ENCODE peak calls at places on chromosomes 6 and 20, in five cellular contexts. One of them, this sample, is unnamed.

GRCh38 chr6:2110504-2110903 is 134.9 kb downstream of the GMDS start:
- DNase-seq in cardiac fibroblast: peak; percentile 58
- DNase-seq in endothelial cell: no peak
- DNase-seq in GM04503: no peak
- DNase-seq in fibroblast of pulmonary artery: peak; percentile 29
- DNase-seq in this sample: no peak

GRCh38 chr6:91097316-91097878 is 510.5 kb upstream of the MAP3K7 start:
- DNase-seq in cardiac fibroblast: no peak
- DNase-seq in endothelial cell: no peak
- DNase-seq in GM04503: no peak
- DNase-seq in fibroblast of pulmonary artery: peak; percentile 6
- DNase-seq in this sample: no peak

GRCh38 chr6:144007455-144007778 is 642 bp downstream of the PLAGL1 start:
- DNase-seq in cardiac fibroblast: peak; percentile 28
- DNase-seq in endothelial cell: no peak
- DNase-seq in GM04503: no peak
- DNase-seq in fibroblast of pulmonary artery: no peak
- DNase-seq in this sample: no peak

GRCh38 chr20:61948586-61949362 is 116.9 kb downstream of the TAF4 start:
- DNase-seq in cardiac fibroblast: no peak
- DNase-seq in endothelial cell: no peak
- DNase-seq in GM04503: no peak
- DNase-seq in fibroblast of pulmonary artery: no peak
- DNase-seq in this sample: peak; percentile 47

GRCh38 chr6:33316603-33317417 is 734 bp downstream of the ZBTB22 start:
- DNase-seq in cardiac fibroblast: no peak
- DNase-seq in endothelial cell: no peak
- DNase-seq in GM04503: no peak
- DNase-seq in fibroblast of pulmonary artery: no peak
- DNase-seq in this sample: peak; percentile 87

GRCh38 chr20:41330343-41330720 is 10.3 kb upstream of the LPIN3 start:
- DNase-seq in cardiac fibroblast: peak; percentile 64
- DNase-seq in endothelial cell: no peak
- DNase-seq in GM04503: no peak
- DNase-seq in fibroblast of pulmonary artery: no peak
- DNase-seq in this sample: no peak

GRCh38 chr6:42224222-42225042 is 6.8 kb upstream of the MRPS10 start:
- DNase-seq in cardiac fibroblast: peak; percentile 95
- DNase-seq in endothelial cell: no peak
- DNase-seq in GM04503: peak; percentile 58
- DNase-seq in fibroblast of pulmonary artery: peak; percentile 65
- DNase-seq in this sample: no peak

GRCh38 chr6:113858067-113858604 is 991 bp downstream of the MARCKS start:
- DNase-seq in cardiac fibroblast: peak; percentile 67
- DNase-seq in endothelial cell: peak; percentile 22
- DNase-seq in GM04503: no peak
- DNase-seq in fibroblast of pulmonary artery: peak; percentile 52
- DNase-seq in this sample: peak; percentile 85

GRCh38 chr20:44765647-44766367 is 20.1 kb downstream of the KCNK15 start:
- DNase-seq in cardiac fibroblast: no peak
- DNase-seq in endothelial cell: no peak
- DNase-seq in GM04503: no peak
- DNase-seq in fibroblast of pulmonary artery: no peak
- DNase-seq in this sample: peak; percentile 63

GRCh38 chr6:151196571-151196970 is 43.2 kb upstream of the AKAP12 start:
- DNase-seq in cardiac fibroblast: peak; percentile 66
- DNase-seq in endothelial cell: no peak
- DNase-seq in GM04503: peak; percentile 31
- DNase-seq in fibroblast of pulmonary artery: peak; percentile 89
- DNase-seq in this sample: no peak

GRCh38 chr20:19812696-19813095 is 54.6 kb downstream of the RIN2 start:
- DNase-seq in cardiac fibroblast: peak; percentile 69
- DNase-seq in endothelial cell: no peak
- DNase-seq in GM04503: no peak
- DNase-seq in fibroblast of pulmonary artery: no peak
- DNase-seq in this sample: no peak

GRCh38 chr6:139943391-139943790 is 568.9 kb upstream of the CITED2 start:
- DNase-seq in cardiac fibroblast: peak; percentile 92
- DNase-seq in endothelial cell: no peak
- DNase-seq in GM04503: peak; percentile 91
- DNase-seq in fibroblast of pulmonary artery: peak; percentile 90
- DNase-seq in this sample: no peak

GRCh38 chr6:138539882-138540281 is 40.6 kb upstream of the NHSL1 start:
- DNase-seq in cardiac fibroblast: no peak
- DNase-seq in endothelial cell: no peak
- DNase-seq in GM04503: no peak
- DNase-seq in fibroblast of pulmonary artery: no peak
- DNase-seq in this sample: no peak

GRCh38 chr20:2840967-2841531 is 504 bp downstream of the VPS16 start:
- DNase-seq in cardiac fibroblast: peak; percentile 62
- DNase-seq in endothelial cell: peak; percentile 55
- DNase-seq in GM04503: peak; percentile 18
- DNase-seq in fibroblast of pulmonary artery: peak; percentile 67
- DNase-seq in this sample: peak; percentile 90

GRCh38 chr20:50041238-50041915 is 58.6 kb downstream of the SNAI1 start:
- DNase-seq in cardiac fibroblast: no peak
- DNase-seq in endothelial cell: no peak
- DNase-seq in GM04503: no peak
- DNase-seq in fibroblast of pulmonary artery: no peak
- DNase-seq in this sample: no peak

GRCh38 chr6:12113190-12113578 is 101.1 kb downstream of the HIVEP1 start:
- DNase-seq in cardiac fibroblast: peak; percentile 93
- DNase-seq in endothelial cell: no peak
- DNase-seq in GM04503: no peak
- DNase-seq in fibroblast of pulmonary artery: peak; percentile 79
- DNase-seq in this sample: no peak

GRCh38 chr6:25177629-25178028 is 101.5 kb upstream of the CARMIL1 start:
- DNase-seq in cardiac fibroblast: no peak
- DNase-seq in endothelial cell: no peak
- DNase-seq in GM04503: no peak
- DNase-seq in fibroblast of pulmonary artery: no peak
- DNase-seq in this sample: no peak

GRCh38 chr6:166633732-166634535 is 6.9 kb upstream of the RPS6KA2 start:
- DNase-seq in cardiac fibroblast: peak; percentile 40
- DNase-seq in endothelial cell: no peak
- DNase-seq in GM04503: no peak
- DNase-seq in fibroblast of pulmonary artery: no peak
- DNase-seq in this sample: no peak

GRCh38 chr20:50050214-50050613 is 62.7 kb downstream of the UBE2V1 start:
- DNase-seq in cardiac fibroblast: no peak
- DNase-seq in endothelial cell: no peak
- DNase-seq in GM04503: no peak
- DNase-seq in fibroblast of pulmonary artery: no peak
- DNase-seq in this sample: no peak

GRCh38 chr6:161273752-161274487 is at the start of gene AGPAT4:
- DNase-seq in cardiac fibroblast: peak; percentile 98
- DNase-seq in endothelial cell: peak; percentile 44
- DNase-seq in GM04503: peak; percentile 93
- DNase-seq in fibroblast of pulmonary artery: peak; percentile 98
- DNase-seq in this sample: no peak

GRCh38 chr20:17699931-17700351 is at the start of gene BANF2:
- DNase-seq in cardiac fibroblast: no peak
- DNase-seq in endothelial cell: no peak
- DNase-seq in GM04503: no peak
- DNase-seq in fibroblast of pulmonary artery: no peak
- DNase-seq in this sample: no peak

GRCh38 chr6:33769248-33769821 is 19.6 kb downstream of the LEMD2 start:
- DNase-seq in cardiac fibroblast: no peak
- DNase-seq in endothelial cell: no peak
- DNase-seq in GM04503: no peak
- DNase-seq in fibroblast of pulmonary artery: no peak
- DNase-seq in this sample: no peak

GRCh38 chr6:135990855-135991464 is 139.5 kb downstream of the PDE7B start:
- DNase-seq in cardiac fibroblast: no peak
- DNase-seq in endothelial cell: no peak
- DNase-seq in GM04503: no peak
- DNase-seq in fibroblast of pulmonary artery: no peak
- DNase-seq in this sample: no peak

GRCh38 chr6:5087389-5087788 is 2.2 kb downstream of the PPP1R3G start:
- DNase-seq in cardiac fibroblast: no peak
- DNase-seq in endothelial cell: no peak
- DNase-seq in GM04503: no peak
- DNase-seq in fibroblast of pulmonary artery: no peak
- DNase-seq in this sample: no peak

GRCh38 chr6:16851758-16852157 is 90.5 kb upstream of the ATXN1 start:
- DNase-seq in cardiac fibroblast: no peak
- DNase-seq in endothelial cell: no peak
- DNase-seq in GM04503: no peak
- DNase-seq in fibroblast of pulmonary artery: peak; percentile 21
- DNase-seq in this sample: no peak

GRCh38 chr6:110039996-110040383 is 61.9 kb downstream of the GPR6 start:
- DNase-seq in cardiac fibroblast: peak; percentile 42
- DNase-seq in endothelial cell: peak; percentile 39
- DNase-seq in GM04503: no peak
- DNase-seq in fibroblast of pulmonary artery: peak; percentile 49
- DNase-seq in this sample: peak; percentile 84

GRCh38 chr20:25344634-25345033 is 46.0 kb downstream of the ABHD12 start:
- DNase-seq in cardiac fibroblast: no peak
- DNase-seq in endothelial cell: no peak
- DNase-seq in GM04503: no peak
- DNase-seq in fibroblast of pulmonary artery: no peak
- DNase-seq in this sample: no peak

GRCh38 chr20:6530916-6531315 is 236.6 kb upstream of the BMP2 start:
- DNase-seq in cardiac fibroblast: no peak
- DNase-seq in endothelial cell: no peak
- DNase-seq in GM04503: no peak
- DNase-seq in fibroblast of pulmonary artery: no peak
- DNase-seq in this sample: no peak

GRCh38 chr6:85797993-85798392 is 155.3 kb upstream of the SYNCRIP start:
- DNase-seq in cardiac fibroblast: peak; percentile 5
- DNase-seq in endothelial cell: no peak
- DNase-seq in GM04503: no peak
- DNase-seq in fibroblast of pulmonary artery: peak; percentile 10
- DNase-seq in this sample: no peak

GRCh38 chr6:68978411-68978810 is 343.3 kb downstream of the ADGRB3 start:
- DNase-seq in cardiac fibroblast: peak; percentile 9
- DNase-seq in endothelial cell: no peak
- DNase-seq in GM04503: no peak
- DNase-seq in fibroblast of pulmonary artery: no peak
- DNase-seq in this sample: no peak

GRCh38 chr6:170271771-170272314 is 19.0 kb downstream of the DLL1 start:
- DNase-seq in cardiac fibroblast: no peak
- DNase-seq in endothelial cell: no peak
- DNase-seq in GM04503: no peak
- DNase-seq in fibroblast of pulmonary artery: no peak
- DNase-seq in this sample: peak; percentile 93

GRCh38 chr6:53066059-53066406 is 829 bp downstream of the FBXO9 start:
- DNase-seq in cardiac fibroblast: peak; percentile 22
- DNase-seq in endothelial cell: peak; percentile 30
- DNase-seq in GM04503: no peak
- DNase-seq in fibroblast of pulmonary artery: no peak
- DNase-seq in this sample: peak; percentile 89

GRCh38 chr6:44094403-44095242 is 32.6 kb downstream of the MRPL14 start:
- DNase-seq in cardiac fibroblast: no peak
- DNase-seq in endothelial cell: no peak
- DNase-seq in GM04503: no peak
- DNase-seq in fibroblast of pulmonary artery: no peak
- DNase-seq in this sample: no peak

GRCh38 chr20:63735859-63736718 is at the start of gene LIME1:
- DNase-seq in cardiac fibroblast: no peak
- DNase-seq in endothelial cell: no peak
- DNase-seq in GM04503: no peak
- DNase-seq in fibroblast of pulmonary artery: no peak
- DNase-seq in this sample: peak; percentile 92

This sample was measured in spleen.